ENCODE peak calls at places on chromosomes 2 and 18, in six cellular contexts. One of them, this sample, is unnamed.

GRCh38 chr2:68040078-68040477 is 22.7 kb downstream of the C1D start:
- DNase-seq in epithelial cell of esophagus: no peak
- DNase-seq in stimulated activated CD4-positive, alpha-beta T cell treated with anti-CD3 and anti-CD28 coated beads, Interleukin-4, amount 100 ng/mL, for 24 hours: no peak
- DNase-seq in Karpas-422: no peak
- DNase-seq in HCEC 1CT: peak
- DNase-seq in NB4: no peak
- DNase-seq in this sample: no peak

GRCh38 chr18:9705183-9705864 is 2.8 kb upstream of the RAB31 start:
- DNase-seq in epithelial cell of esophagus: peak
- DNase-seq in stimulated activated CD4-positive, alpha-beta T cell treated with anti-CD3 and anti-CD28 coated beads, Interleukin-4, amount 100 ng/mL, for 24 hours: no peak
- DNase-seq in Karpas-422: no peak
- DNase-seq in HCEC 1CT: peak
- DNase-seq in NB4: peak
- DNase-seq in this sample: no peak

GRCh38 chr2:235769046-235769445 is 275.2 kb downstream of the AGAP1 start:
- DNase-seq in epithelial cell of esophagus: peak
- DNase-seq in stimulated activated CD4-positive, alpha-beta T cell treated with anti-CD3 and anti-CD28 coated beads, Interleukin-4, amount 100 ng/mL, for 24 hours: no peak
- DNase-seq in Karpas-422: no peak
- DNase-seq in HCEC 1CT: no peak
- DNase-seq in NB4: no peak
- DNase-seq in this sample: no peak

GRCh38 chr18:11859282-11859797 is 8.1 kb downstream of the CHMP1B start:
- DNase-seq in epithelial cell of esophagus: no peak
- DNase-seq in stimulated activated CD4-positive, alpha-beta T cell treated with anti-CD3 and anti-CD28 coated beads, Interleukin-4, amount 100 ng/mL, for 24 hours: no peak
- DNase-seq in Karpas-422: no peak
- DNase-seq in HCEC 1CT: no peak
- DNase-seq in NB4: no peak
- DNase-seq in this sample: no peak

GRCh38 chr2:35503738-35504160 is 851.8 kb upstream of the CRIM1 start:
- DNase-seq in epithelial cell of esophagus: no peak
- DNase-seq in stimulated activated CD4-positive, alpha-beta T cell treated with anti-CD3 and anti-CD28 coated beads, Interleukin-4, amount 100 ng/mL, for 24 hours: no peak
- DNase-seq in Karpas-422: no peak
- DNase-seq in HCEC 1CT: peak
- DNase-seq in NB4: no peak
- DNase-seq in this sample: no peak

GRCh38 chr2:26316041-26316440 is 29.9 kb upstream of the SELENOI start:
- DNase-seq in epithelial cell of esophagus: no peak
- DNase-seq in stimulated activated CD4-positive, alpha-beta T cell treated with anti-CD3 and anti-CD28 coated beads, Interleukin-4, amount 100 ng/mL, for 24 hours: no peak
- DNase-seq in Karpas-422: peak
- DNase-seq in HCEC 1CT: no peak
- DNase-seq in NB4: peak
- DNase-seq in this sample: peak

GRCh38 chr2:200077838-200078237 is 122.5 kb downstream of the MAIP1 start:
- DNase-seq in epithelial cell of esophagus: peak
- DNase-seq in stimulated activated CD4-positive, alpha-beta T cell treated with anti-CD3 and anti-CD28 coated beads, Interleukin-4, amount 100 ng/mL, for 24 hours: no peak
- DNase-seq in Karpas-422: no peak
- DNase-seq in HCEC 1CT: peak
- DNase-seq in NB4: no peak
- DNase-seq in this sample: no peak

GRCh38 chr18:63232826-63233225 is 86.7 kb downstream of the BCL2 start:
- DNase-seq in epithelial cell of esophagus: no peak
- DNase-seq in stimulated activated CD4-positive, alpha-beta T cell treated with anti-CD3 and anti-CD28 coated beads, Interleukin-4, amount 100 ng/mL, for 24 hours: no peak
- DNase-seq in Karpas-422: no peak
- DNase-seq in HCEC 1CT: no peak
- DNase-seq in NB4: no peak
- DNase-seq in this sample: no peak

GRCh38 chr2:39119732-39120520 is 925 bp downstream of the SOS1 start:
- DNase-seq in epithelial cell of esophagus: peak
- DNase-seq in stimulated activated CD4-positive, alpha-beta T cell treated with anti-CD3 and anti-CD28 coated beads, Interleukin-4, amount 100 ng/mL, for 24 hours: peak
- DNase-seq in Karpas-422: peak
- DNase-seq in HCEC 1CT: peak
- DNase-seq in NB4: peak
- DNase-seq in this sample: peak

GRCh38 chr2:200039847-200040246 is 84.5 kb downstream of the MAIP1 start:
- DNase-seq in epithelial cell of esophagus: no peak
- DNase-seq in stimulated activated CD4-positive, alpha-beta T cell treated with anti-CD3 and anti-CD28 coated beads, Interleukin-4, amount 100 ng/mL, for 24 hours: no peak
- DNase-seq in Karpas-422: no peak
- DNase-seq in HCEC 1CT: peak
- DNase-seq in NB4: no peak
- DNase-seq in this sample: no peak

GRCh38 chr2:38509322-38509946 is 93.3 kb downstream of the HNRNPLL start:
- DNase-seq in epithelial cell of esophagus: peak
- DNase-seq in stimulated activated CD4-positive, alpha-beta T cell treated with anti-CD3 and anti-CD28 coated beads, Interleukin-4, amount 100 ng/mL, for 24 hours: no peak
- DNase-seq in Karpas-422: no peak
- DNase-seq in HCEC 1CT: peak
- DNase-seq in NB4: no peak
- DNase-seq in this sample: no peak

GRCh38 chr18:12652861-12653401 is 5.0 kb downstream of the SPIRE1 start:
- DNase-seq in epithelial cell of esophagus: peak
- DNase-seq in stimulated activated CD4-positive, alpha-beta T cell treated with anti-CD3 and anti-CD28 coated beads, Interleukin-4, amount 100 ng/mL, for 24 hours: no peak
- DNase-seq in Karpas-422: no peak
- DNase-seq in HCEC 1CT: peak
- DNase-seq in NB4: peak
- DNase-seq in this sample: peak

GRCh38 chr18:65278939-65279667 is 471.7 kb upstream of the CDH7 start:
- DNase-seq in epithelial cell of esophagus: no peak
- DNase-seq in stimulated activated CD4-positive, alpha-beta T cell treated with anti-CD3 and anti-CD28 coated beads, Interleukin-4, amount 100 ng/mL, for 24 hours: no peak
- DNase-seq in Karpas-422: no peak
- DNase-seq in HCEC 1CT: no peak
- DNase-seq in NB4: no peak
- DNase-seq in this sample: no peak

GRCh38 chr2:146762786-146763185 is 1082.0 kb upstream of the ACVR2A start:
- DNase-seq in epithelial cell of esophagus: peak
- DNase-seq in stimulated activated CD4-positive, alpha-beta T cell treated with anti-CD3 and anti-CD28 coated beads, Interleukin-4, amount 100 ng/mL, for 24 hours: no peak
- DNase-seq in Karpas-422: no peak
- DNase-seq in HCEC 1CT: no peak
- DNase-seq in NB4: no peak
- DNase-seq in this sample: no peak

GRCh38 chr2:105895995-105896764 is 151.5 kb downstream of the NCK2 start:
- DNase-seq in epithelial cell of esophagus: no peak
- DNase-seq in stimulated activated CD4-positive, alpha-beta T cell treated with anti-CD3 and anti-CD28 coated beads, Interleukin-4, amount 100 ng/mL, for 24 hours: no peak
- DNase-seq in Karpas-422: no peak
- DNase-seq in HCEC 1CT: no peak
- DNase-seq in NB4: no peak
- DNase-seq in this sample: no peak

GRCh38 chr2:9228088-9228751 is 21.6 kb downstream of the ASAP2 start:
- DNase-seq in epithelial cell of esophagus: no peak
- DNase-seq in stimulated activated CD4-positive, alpha-beta T cell treated with anti-CD3 and anti-CD28 coated beads, Interleukin-4, amount 100 ng/mL, for 24 hours: no peak
- DNase-seq in Karpas-422: no peak
- DNase-seq in HCEC 1CT: peak
- DNase-seq in NB4: no peak
- DNase-seq in this sample: no peak

GRCh38 chr18:49524349-49524748 is 37.3 kb upstream of the C18orf32 start:
- DNase-seq in epithelial cell of esophagus: no peak
- DNase-seq in stimulated activated CD4-positive, alpha-beta T cell treated with anti-CD3 and anti-CD28 coated beads, Interleukin-4, amount 100 ng/mL, for 24 hours: no peak
- DNase-seq in Karpas-422: no peak
- DNase-seq in HCEC 1CT: no peak
- DNase-seq in NB4: no peak
- DNase-seq in this sample: no peak

GRCh38 chr2:176461686-176462376 is 192.6 kb downstream of the MTX2 start:
- DNase-seq in epithelial cell of esophagus: peak
- DNase-seq in stimulated activated CD4-positive, alpha-beta T cell treated with anti-CD3 and anti-CD28 coated beads, Interleukin-4, amount 100 ng/mL, for 24 hours: no peak
- DNase-seq in Karpas-422: no peak
- DNase-seq in HCEC 1CT: peak
- DNase-seq in NB4: peak
- DNase-seq in this sample: no peak

GRCh38 chr2:197450485-197450884 is 2.9 kb upstream of the COQ10B start:
- DNase-seq in epithelial cell of esophagus: no peak
- DNase-seq in stimulated activated CD4-positive, alpha-beta T cell treated with anti-CD3 and anti-CD28 coated beads, Interleukin-4, amount 100 ng/mL, for 24 hours: no peak
- DNase-seq in Karpas-422: no peak
- DNase-seq in HCEC 1CT: no peak
- DNase-seq in NB4: no peak
- DNase-seq in this sample: no peak

GRCh38 chr2:39546937-39547336 is 109.9 kb upstream of the MAP4K3 start:
- DNase-seq in epithelial cell of esophagus: peak
- DNase-seq in stimulated activated CD4-positive, alpha-beta T cell treated with anti-CD3 and anti-CD28 coated beads, Interleukin-4, amount 100 ng/mL, for 24 hours: no peak
- DNase-seq in Karpas-422: no peak
- DNase-seq in HCEC 1CT: peak
- DNase-seq in NB4: no peak
- DNase-seq in this sample: no peak

GRCh38 chr2:159249955-159250723 is 36.4 kb downstream of the WDSUB1 start:
- DNase-seq in epithelial cell of esophagus: peak
- DNase-seq in stimulated activated CD4-positive, alpha-beta T cell treated with anti-CD3 and anti-CD28 coated beads, Interleukin-4, amount 100 ng/mL, for 24 hours: no peak
- DNase-seq in Karpas-422: no peak
- DNase-seq in HCEC 1CT: peak
- DNase-seq in NB4: peak
- DNase-seq in this sample: no peak

GRCh38 chr2:238895901-238896600 is 48.2 kb downstream of the TWIST2 start:
- DNase-seq in epithelial cell of esophagus: no peak
- DNase-seq in stimulated activated CD4-positive, alpha-beta T cell treated with anti-CD3 and anti-CD28 coated beads, Interleukin-4, amount 100 ng/mL, for 24 hours: no peak
- DNase-seq in Karpas-422: no peak
- DNase-seq in HCEC 1CT: peak
- DNase-seq in NB4: no peak
- DNase-seq in this sample: no peak

GRCh38 chr2:222271854-222272253 is 26.9 kb downstream of the PAX3 start:
- DNase-seq in epithelial cell of esophagus: no peak
- DNase-seq in stimulated activated CD4-positive, alpha-beta T cell treated with anti-CD3 and anti-CD28 coated beads, Interleukin-4, amount 100 ng/mL, for 24 hours: no peak
- DNase-seq in Karpas-422: no peak
- DNase-seq in HCEC 1CT: no peak
- DNase-seq in NB4: no peak
- DNase-seq in this sample: no peak

GRCh38 chr18:65968605-65969004 is 217.8 kb downstream of the CDH7 start:
- DNase-seq in epithelial cell of esophagus: no peak
- DNase-seq in stimulated activated CD4-positive, alpha-beta T cell treated with anti-CD3 and anti-CD28 coated beads, Interleukin-4, amount 100 ng/mL, for 24 hours: no peak
- DNase-seq in Karpas-422: no peak
- DNase-seq in HCEC 1CT: no peak
- DNase-seq in NB4: no peak
- DNase-seq in this sample: no peak

GRCh38 chr18:26943906-26944305 is 78.4 kb upstream of the AQP4 start:
- DNase-seq in epithelial cell of esophagus: no peak
- DNase-seq in stimulated activated CD4-positive, alpha-beta T cell treated with anti-CD3 and anti-CD28 coated beads, Interleukin-4, amount 100 ng/mL, for 24 hours: no peak
- DNase-seq in Karpas-422: no peak
- DNase-seq in HCEC 1CT: no peak
- DNase-seq in NB4: no peak
- DNase-seq in this sample: no peak

GRCh38 chr2:142918624-142919023 is 41.2 kb downstream of the KYNU start:
- DNase-seq in epithelial cell of esophagus: no peak
- DNase-seq in stimulated activated CD4-positive, alpha-beta T cell treated with anti-CD3 and anti-CD28 coated beads, Interleukin-4, amount 100 ng/mL, for 24 hours: no peak
- DNase-seq in Karpas-422: no peak
- DNase-seq in HCEC 1CT: peak
- DNase-seq in NB4: no peak
- DNase-seq in this sample: no peak

GRCh38 chr2:217903859-217904613 is 98.8 kb downstream of the TNS1 start:
- DNase-seq in epithelial cell of esophagus: no peak
- DNase-seq in stimulated activated CD4-positive, alpha-beta T cell treated with anti-CD3 and anti-CD28 coated beads, Interleukin-4, amount 100 ng/mL, for 24 hours: no peak
- DNase-seq in Karpas-422: no peak
- DNase-seq in HCEC 1CT: no peak
- DNase-seq in NB4: no peak
- DNase-seq in this sample: no peak

GRCh38 chr2:72919414-72920316 is 2.3 kb downstream of the EMX1 start:
- DNase-seq in epithelial cell of esophagus: no peak
- DNase-seq in stimulated activated CD4-positive, alpha-beta T cell treated with anti-CD3 and anti-CD28 coated beads, Interleukin-4, amount 100 ng/mL, for 24 hours: no peak
- DNase-seq in Karpas-422: no peak
- DNase-seq in HCEC 1CT: no peak
- DNase-seq in NB4: no peak
- DNase-seq in this sample: no peak

GRCh38 chr2:175690113-175690716 is 311.9 kb downstream of the LNPK start:
- DNase-seq in epithelial cell of esophagus: peak
- DNase-seq in stimulated activated CD4-positive, alpha-beta T cell treated with anti-CD3 and anti-CD28 coated beads, Interleukin-4, amount 100 ng/mL, for 24 hours: peak
- DNase-seq in Karpas-422: peak
- DNase-seq in HCEC 1CT: peak
- DNase-seq in NB4: peak
- DNase-seq in this sample: peak

GRCh38 chr2:108988796-108989713 is at the start of gene EDAR:
- DNase-seq in epithelial cell of esophagus: peak
- DNase-seq in stimulated activated CD4-positive, alpha-beta T cell treated with anti-CD3 and anti-CD28 coated beads, Interleukin-4, amount 100 ng/mL, for 24 hours: peak
- DNase-seq in Karpas-422: peak
- DNase-seq in HCEC 1CT: no peak
- DNase-seq in NB4: peak
- DNase-seq in this sample: peak

GRCh38 chr2:72150157-72150960 is 2.7 kb upstream of the CYP26B1 start:
- DNase-seq in epithelial cell of esophagus: peak
- DNase-seq in stimulated activated CD4-positive, alpha-beta T cell treated with anti-CD3 and anti-CD28 coated beads, Interleukin-4, amount 100 ng/mL, for 24 hours: peak
- DNase-seq in Karpas-422: peak
- DNase-seq in HCEC 1CT: peak
- DNase-seq in NB4: peak
- DNase-seq in this sample: peak

GRCh38 chr2:148901142-148901541 is 26.1 kb downstream of the KIF5C start:
- DNase-seq in epithelial cell of esophagus: no peak
- DNase-seq in stimulated activated CD4-positive, alpha-beta T cell treated with anti-CD3 and anti-CD28 coated beads, Interleukin-4, amount 100 ng/mL, for 24 hours: no peak
- DNase-seq in Karpas-422: no peak
- DNase-seq in HCEC 1CT: no peak
- DNase-seq in NB4: no peak
- DNase-seq in this sample: no peak

GRCh38 chr18:58004317-58004716 is 39.7 kb upstream of the NEDD4L start:
- DNase-seq in epithelial cell of esophagus: peak
- DNase-seq in stimulated activated CD4-positive, alpha-beta T cell treated with anti-CD3 and anti-CD28 coated beads, Interleukin-4, amount 100 ng/mL, for 24 hours: no peak
- DNase-seq in Karpas-422: no peak
- DNase-seq in HCEC 1CT: peak
- DNase-seq in NB4: no peak
- DNase-seq in this sample: no peak

GRCh38 chr2:11144724-11145079 is 10.6 kb upstream of the SLC66A3 start:
- DNase-seq in epithelial cell of esophagus: no peak
- DNase-seq in stimulated activated CD4-positive, alpha-beta T cell treated with anti-CD3 and anti-CD28 coated beads, Interleukin-4, amount 100 ng/mL, for 24 hours: no peak
- DNase-seq in Karpas-422: no peak
- DNase-seq in HCEC 1CT: no peak
- DNase-seq in NB4: no peak
- DNase-seq in this sample: no peak

GRCh38 chr2:98378901-98379300 is 32.6 kb downstream of the CNGA3 start:
- DNase-seq in epithelial cell of esophagus: peak
- DNase-seq in stimulated activated CD4-positive, alpha-beta T cell treated with anti-CD3 and anti-CD28 coated beads, Interleukin-4, amount 100 ng/mL, for 24 hours: no peak
- DNase-seq in Karpas-422: no peak
- DNase-seq in HCEC 1CT: peak
- DNase-seq in NB4: no peak
- DNase-seq in this sample: no peak

This sample was measured in MM.1S.